ENCODE peak calls at places on chromosomes 4 and X, in ten cellular contexts. One of them, this sample, is unnamed.

GRCh38 chrX:119990409-119990994 is 47.0 kb upstream of the NKAP start:
- DNase-seq in lung: no peak
- DNase-seq in CD8-positive, alpha-beta T cell: no peak
- DNase-seq in transverse colon: no peak
- DNase-seq in hepatocyte: no peak
- DNase-seq in A549: no peak
- DNase-seq in substantia nigra: no peak
- DNase-seq in naive thymus-derived CD4-positive, alpha-beta T cell: no peak
- DNase-seq in neural progenitor cell: peak; percentile 13
- DNase-seq in RWPE1: no peak
- DNase-seq in this sample: no peak

GRCh38 chr4:123587983-123588494 is 191.4 kb downstream of the SPRY1 start:
- DNase-seq in lung: no peak
- DNase-seq in CD8-positive, alpha-beta T cell: no peak
- DNase-seq in transverse colon: peak; percentile 76
- DNase-seq in hepatocyte: peak; percentile 79
- DNase-seq in A549: peak; percentile 64
- DNase-seq in substantia nigra: no peak
- DNase-seq in naive thymus-derived CD4-positive, alpha-beta T cell: no peak
- DNase-seq in neural progenitor cell: no peak
- DNase-seq in RWPE1: peak; percentile 54
- DNase-seq in this sample: no peak

GRCh38 chr4:98474408-98474844 is 184.0 kb downstream of the TSPAN5 start:
- DNase-seq in lung: no peak
- DNase-seq in CD8-positive, alpha-beta T cell: no peak
- DNase-seq in transverse colon: no peak
- DNase-seq in hepatocyte: no peak
- DNase-seq in A549: no peak
- DNase-seq in substantia nigra: no peak
- DNase-seq in naive thymus-derived CD4-positive, alpha-beta T cell: no peak
- DNase-seq in neural progenitor cell: no peak
- DNase-seq in RWPE1: no peak
- DNase-seq in this sample: no peak

GRCh38 chrX:25019707-25020390 is 4.1 kb upstream of the ARX start:
- DNase-seq in lung: no peak
- DNase-seq in CD8-positive, alpha-beta T cell: no peak
- DNase-seq in transverse colon: no peak
- DNase-seq in hepatocyte: no peak
- DNase-seq in A549: no peak
- DNase-seq in substantia nigra: no peak
- DNase-seq in naive thymus-derived CD4-positive, alpha-beta T cell: no peak
- DNase-seq in neural progenitor cell: peak; percentile 46
- DNase-seq in RWPE1: no peak
- DNase-seq in this sample: no peak

GRCh38 chr4:81913427-81913878 is 441.7 kb upstream of the RASGEF1B start:
- DNase-seq in lung: peak; percentile 60
- DNase-seq in CD8-positive, alpha-beta T cell: peak; percentile 29
- DNase-seq in transverse colon: peak; percentile 51
- DNase-seq in hepatocyte: peak; percentile 74
- DNase-seq in A549: peak; percentile 24
- DNase-seq in substantia nigra: no peak
- DNase-seq in naive thymus-derived CD4-positive, alpha-beta T cell: peak; percentile 28
- DNase-seq in neural progenitor cell: peak; percentile 89
- DNase-seq in RWPE1: peak; percentile 58
- DNase-seq in this sample: no peak

GRCh38 chr4:134708026-134708425 is 506.4 kb upstream of the PABPC4L start:
- DNase-seq in lung: no peak
- DNase-seq in CD8-positive, alpha-beta T cell: no peak
- DNase-seq in transverse colon: no peak
- DNase-seq in hepatocyte: no peak
- DNase-seq in A549: no peak
- DNase-seq in substantia nigra: no peak
- DNase-seq in naive thymus-derived CD4-positive, alpha-beta T cell: no peak
- DNase-seq in neural progenitor cell: no peak
- DNase-seq in RWPE1: no peak
- DNase-seq in this sample: no peak

GRCh38 chrX:129606918-129607317 is 47.8 kb downstream of the APLN start:
- DNase-seq in lung: peak; percentile 61
- DNase-seq in CD8-positive, alpha-beta T cell: peak; percentile 31
- DNase-seq in transverse colon: peak; percentile 74
- DNase-seq in hepatocyte: peak; percentile 75
- DNase-seq in A549: peak; percentile 62
- DNase-seq in substantia nigra: no peak
- DNase-seq in naive thymus-derived CD4-positive, alpha-beta T cell: peak; percentile 38
- DNase-seq in neural progenitor cell: peak; percentile 63
- DNase-seq in RWPE1: peak; percentile 54
- DNase-seq in this sample: peak; percentile 22

GRCh38 chr4:102533916-102534315 is 32.8 kb downstream of the NFKB1 start:
- DNase-seq in lung: no peak
- DNase-seq in CD8-positive, alpha-beta T cell: no peak
- DNase-seq in transverse colon: no peak
- DNase-seq in hepatocyte: no peak
- DNase-seq in A549: no peak
- DNase-seq in substantia nigra: no peak
- DNase-seq in naive thymus-derived CD4-positive, alpha-beta T cell: no peak
- DNase-seq in neural progenitor cell: no peak
- DNase-seq in RWPE1: no peak
- DNase-seq in this sample: no peak

GRCh38 chrX:151004085-151004484 is 20.9 kb downstream of the HMGB3 start:
- DNase-seq in lung: no peak
- DNase-seq in CD8-positive, alpha-beta T cell: no peak
- DNase-seq in transverse colon: no peak
- DNase-seq in hepatocyte: no peak
- DNase-seq in A549: no peak
- DNase-seq in substantia nigra: no peak
- DNase-seq in naive thymus-derived CD4-positive, alpha-beta T cell: no peak
- DNase-seq in neural progenitor cell: peak; percentile 21
- DNase-seq in RWPE1: no peak
- DNase-seq in this sample: no peak

GRCh38 chrX:19743386-19743785 is 144.0 kb downstream of the SH3KBP1 start:
- DNase-seq in lung: no peak
- DNase-seq in CD8-positive, alpha-beta T cell: no peak
- DNase-seq in transverse colon: peak; percentile 17
- DNase-seq in hepatocyte: no peak
- DNase-seq in A549: no peak
- DNase-seq in substantia nigra: no peak
- DNase-seq in naive thymus-derived CD4-positive, alpha-beta T cell: no peak
- DNase-seq in neural progenitor cell: no peak
- DNase-seq in RWPE1: no peak
- DNase-seq in this sample: no peak

GRCh38 chr4:140637836-140638235 is 69.1 kb upstream of the UCP1 start:
- DNase-seq in lung: no peak
- DNase-seq in CD8-positive, alpha-beta T cell: no peak
- DNase-seq in transverse colon: peak; percentile 35
- DNase-seq in hepatocyte: no peak
- DNase-seq in A549: peak; percentile 24
- DNase-seq in substantia nigra: no peak
- DNase-seq in naive thymus-derived CD4-positive, alpha-beta T cell: no peak
- DNase-seq in neural progenitor cell: peak; percentile 68
- DNase-seq in RWPE1: peak; percentile 30
- DNase-seq in this sample: no peak

GRCh38 chrX:66751136-66751782 is 112.4 kb upstream of the EDA2R start:
- DNase-seq in lung: no peak
- DNase-seq in CD8-positive, alpha-beta T cell: no peak
- DNase-seq in transverse colon: no peak
- DNase-seq in hepatocyte: no peak
- DNase-seq in A549: no peak
- DNase-seq in substantia nigra: no peak
- DNase-seq in naive thymus-derived CD4-positive, alpha-beta T cell: no peak
- DNase-seq in neural progenitor cell: no peak
- DNase-seq in RWPE1: no peak
- DNase-seq in this sample: no peak

GRCh38 chrX:39827959-39828358 is 269.8 kb downstream of the BCOR start:
- DNase-seq in lung: no peak
- DNase-seq in CD8-positive, alpha-beta T cell: no peak
- DNase-seq in transverse colon: no peak
- DNase-seq in hepatocyte: no peak
- DNase-seq in A549: no peak
- DNase-seq in substantia nigra: no peak
- DNase-seq in naive thymus-derived CD4-positive, alpha-beta T cell: no peak
- DNase-seq in neural progenitor cell: no peak
- DNase-seq in RWPE1: no peak
- DNase-seq in this sample: peak; percentile 9

GRCh38 chr4:155676430-155676825 is 9.8 kb downstream of the GUCY1A1 start:
- DNase-seq in lung: no peak
- DNase-seq in CD8-positive, alpha-beta T cell: no peak
- DNase-seq in transverse colon: no peak
- DNase-seq in hepatocyte: no peak
- DNase-seq in A549: no peak
- DNase-seq in substantia nigra: no peak
- DNase-seq in naive thymus-derived CD4-positive, alpha-beta T cell: no peak
- DNase-seq in neural progenitor cell: peak; percentile 14
- DNase-seq in RWPE1: no peak
- DNase-seq in this sample: no peak

GRCh38 chr4:140691369-140691768 is 64.8 kb downstream of the TBC1D9 start:
- DNase-seq in lung: no peak
- DNase-seq in CD8-positive, alpha-beta T cell: no peak
- DNase-seq in transverse colon: no peak
- DNase-seq in hepatocyte: no peak
- DNase-seq in A549: no peak
- DNase-seq in substantia nigra: no peak
- DNase-seq in naive thymus-derived CD4-positive, alpha-beta T cell: no peak
- DNase-seq in neural progenitor cell: no peak
- DNase-seq in RWPE1: no peak
- DNase-seq in this sample: no peak

GRCh38 chr4:166839615-166840251 is 394.6 kb downstream of the SPOCK3 start:
- DNase-seq in lung: no peak
- DNase-seq in CD8-positive, alpha-beta T cell: no peak
- DNase-seq in transverse colon: no peak
- DNase-seq in hepatocyte: no peak
- DNase-seq in A549: no peak
- DNase-seq in substantia nigra: no peak
- DNase-seq in naive thymus-derived CD4-positive, alpha-beta T cell: no peak
- DNase-seq in neural progenitor cell: no peak
- DNase-seq in RWPE1: no peak
- DNase-seq in this sample: no peak

DNA sequence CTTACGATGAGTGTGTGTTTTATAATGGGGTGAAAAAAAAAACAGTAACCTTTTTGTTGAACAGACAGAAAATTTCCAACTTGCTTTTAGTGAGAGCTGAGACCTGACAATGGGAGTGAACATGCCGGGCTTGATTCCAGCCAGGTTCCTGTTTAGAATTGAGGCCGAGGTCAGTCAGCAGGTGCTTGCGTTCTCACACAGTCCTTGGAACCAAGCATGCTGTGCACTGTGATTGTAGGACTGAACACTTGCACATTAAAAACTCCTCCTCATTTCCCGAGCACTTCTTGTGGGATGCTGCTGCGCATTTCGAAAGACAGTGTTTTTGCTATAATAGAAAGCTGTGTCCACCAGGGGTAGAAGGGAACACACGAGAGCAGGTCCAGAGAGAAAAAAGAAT is 51.8 kb downstream of the TMEM131L start:
- DNase-seq in lung: no peak
- DNase-seq in CD8-positive, alpha-beta T cell: no peak
- DNase-seq in transverse colon: no peak
- DNase-seq in hepatocyte: no peak
- DNase-seq in A549: no peak
- DNase-seq in substantia nigra: no peak
- DNase-seq in naive thymus-derived CD4-positive, alpha-beta T cell: no peak
- DNase-seq in neural progenitor cell: no peak
- DNase-seq in RWPE1: no peak
- DNase-seq in this sample: no peak
- H3K27ac ChIP-seq in lung: no peak overlapping the region
- H3K27ac ChIP-seq in CD8-positive, alpha-beta T cell: no peak overlapping the region
- H3K27ac ChIP-seq in transverse colon: no peak overlapping the region
- H3K27ac ChIP-seq in hepatocyte: peak overlapping the region; percentile 67
- H3K27ac ChIP-seq in A549: no peak overlapping the region
- H3K27ac ChIP-seq in substantia nigra: no peak overlapping the region
- H3K27ac ChIP-seq in naive thymus-derived CD4-positive, alpha-beta T cell: peak overlapping the region; percentile 62
- H3K27ac ChIP-seq in neural progenitor cell: no peak overlapping the region
- H3K27ac ChIP-seq in RWPE1: no peak overlapping the region
- H3K27ac ChIP-seq in this sample: no peak overlapping the region

GRCh38 chr4:88757776-88758175 is 60.1 kb upstream of the NAP1L5 start:
- DNase-seq in lung: no peak
- DNase-seq in CD8-positive, alpha-beta T cell: no peak
- DNase-seq in transverse colon: no peak
- DNase-seq in hepatocyte: no peak
- DNase-seq in A549: no peak
- DNase-seq in substantia nigra: no peak
- DNase-seq in naive thymus-derived CD4-positive, alpha-beta T cell: no peak
- DNase-seq in neural progenitor cell: no peak
- DNase-seq in RWPE1: no peak
- DNase-seq in this sample: no peak
- H3K27ac ChIP-seq in lung: no peak overlapping the region
- H3K27ac ChIP-seq in CD8-positive, alpha-beta T cell: no peak overlapping the region
- H3K27ac ChIP-seq in transverse colon: no peak overlapping the region
- H3K27ac ChIP-seq in hepatocyte: no peak overlapping the region
- H3K27ac ChIP-seq in A549: no peak overlapping the region
- H3K27ac ChIP-seq in substantia nigra: no peak overlapping the region
- H3K27ac ChIP-seq in naive thymus-derived CD4-positive, alpha-beta T cell: no peak overlapping the region
- H3K27ac ChIP-seq in neural progenitor cell: no peak overlapping the region
- H3K27ac ChIP-seq in RWPE1: no peak overlapping the region
- H3K27ac ChIP-seq in this sample: peak overlapping the region; percentile 65

DNA sequence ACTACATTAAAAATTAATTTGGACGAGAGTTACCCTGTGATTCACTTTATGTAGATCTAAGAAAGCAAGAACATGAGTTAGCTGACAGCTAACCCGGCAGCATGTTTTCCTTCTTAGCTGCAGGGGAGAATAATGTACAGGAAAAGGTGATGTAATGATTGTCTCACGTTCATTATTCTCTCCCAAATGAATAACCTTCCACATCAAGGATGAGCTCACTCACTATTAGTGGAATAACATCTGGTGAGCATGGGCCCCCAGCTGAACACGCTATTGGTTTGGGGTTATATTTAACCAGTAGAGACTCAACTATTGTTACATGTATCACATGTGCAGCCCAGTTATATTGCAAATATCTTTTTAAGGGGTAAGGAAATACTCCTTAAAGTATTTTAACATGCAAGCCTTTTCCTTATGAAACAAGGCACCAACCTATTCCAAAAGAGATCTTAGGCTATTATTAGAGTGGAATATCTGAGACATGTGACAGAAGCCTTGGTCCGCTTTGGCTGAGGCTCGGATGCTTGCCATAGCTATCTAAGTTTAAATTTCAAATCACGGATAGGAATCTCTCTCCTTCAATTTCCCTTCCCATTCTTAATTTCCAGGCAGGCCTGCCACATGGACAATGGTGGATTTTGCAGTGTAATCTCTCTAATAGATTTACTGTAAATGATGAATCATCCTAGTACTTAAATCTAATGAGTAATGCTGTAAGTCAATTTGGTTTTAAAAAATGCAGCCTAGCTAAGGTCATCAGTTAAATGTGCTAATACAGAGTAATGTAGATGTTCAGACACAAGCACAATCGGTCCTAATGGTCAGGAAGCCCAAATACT is 99.0 kb upstream of the OTUD4 start:
- DNase-seq in lung: no peak
- DNase-seq in CD8-positive, alpha-beta T cell: no peak
- DNase-seq in transverse colon: no peak
- DNase-seq in hepatocyte: no peak
- DNase-seq in A549: no peak
- DNase-seq in substantia nigra: no peak
- DNase-seq in naive thymus-derived CD4-positive, alpha-beta T cell: no peak
- DNase-seq in neural progenitor cell: no peak
- DNase-seq in RWPE1: peak; percentile 50
- DNase-seq in this sample: no peak
- H3K27ac ChIP-seq in lung: peak overlapping the region; percentile 53
- H3K27ac ChIP-seq in CD8-positive, alpha-beta T cell: no peak overlapping the region
- H3K27ac ChIP-seq in transverse colon: no peak overlapping the region
- H3K27ac ChIP-seq in hepatocyte: no peak overlapping the region
- H3K27ac ChIP-seq in A549: no peak overlapping the region
- H3K27ac ChIP-seq in substantia nigra: no peak overlapping the region
- H3K27ac ChIP-seq in naive thymus-derived CD4-positive, alpha-beta T cell: no peak overlapping the region
- H3K27ac ChIP-seq in neural progenitor cell: no peak overlapping the region
- H3K27ac ChIP-seq in RWPE1: no peak overlapping the region
- H3K27ac ChIP-seq in this sample: peak overlapping the region; percentile 50

GRCh38 chr4:48642421-48643144 is 137.5 kb downstream of the FRYL start:
- DNase-seq in lung: no peak
- DNase-seq in CD8-positive, alpha-beta T cell: no peak
- DNase-seq in transverse colon: no peak
- DNase-seq in hepatocyte: no peak
- DNase-seq in A549: no peak
- DNase-seq in substantia nigra: no peak
- DNase-seq in naive thymus-derived CD4-positive, alpha-beta T cell: no peak
- DNase-seq in neural progenitor cell: no peak
- DNase-seq in RWPE1: no peak
- DNase-seq in this sample: no peak
- H3K27ac ChIP-seq in lung: peak overlapping the region; percentile 51
- H3K27ac ChIP-seq in CD8-positive, alpha-beta T cell: no peak overlapping the region
- H3K27ac ChIP-seq in transverse colon: no peak overlapping the region
- H3K27ac ChIP-seq in hepatocyte: no peak overlapping the region
- H3K27ac ChIP-seq in A549: no peak overlapping the region
- H3K27ac ChIP-seq in substantia nigra: peak overlapping the region; percentile 65
- H3K27ac ChIP-seq in naive thymus-derived CD4-positive, alpha-beta T cell: no peak overlapping the region
- H3K27ac ChIP-seq in neural progenitor cell: no peak overlapping the region
- H3K27ac ChIP-seq in RWPE1: no peak overlapping the region
- H3K27ac ChIP-seq in this sample: peak overlapping the region; percentile 49

This sample was measured in caudate nucleus.